ENCODE peak calls at places on chromosomes 4 and X, in nine cellular contexts. One of them, this sample, is unnamed.

GRCh38 chr4:54255881-54256280 is 26.8 kb downstream of the PDGFRA start:
- DNase-seq in GM12891: no peak
- DNase-seq in sigmoid colon: peak; percentile 72
- DNase-seq in H1: no peak
- DNase-seq in upper lobe of left lung: no peak
- DNase-seq in ovary: no peak
- DNase-seq in A549: no peak
- DNase-seq in tibial nerve: no peak
- DNase-seq in heart left ventricle: no peak
- DNase-seq in this sample: no peak

GRCh38 chrX:153381684-153382532 is 19.2 kb downstream of the PNMA6E start:
- DNase-seq in sigmoid colon: no peak
- DNase-seq in tibial nerve: peak; percentile 4
- DNase-seq in upper lobe of left lung: no peak
- DNase-seq in heart left ventricle: no peak
- DNase-seq in H1: no peak
- DNase-seq in ovary: peak; percentile 78
- DNase-seq in GM12891: no peak
- DNase-seq in A549: peak; percentile 50
- DNase-seq in this sample: no peak

GRCh38 chr4:86092684-86093083 is 267.2 kb downstream of the MAPK10 start:
- DNase-seq in GM12891: no peak
- DNase-seq in tibial nerve: no peak
- DNase-seq in A549: peak; percentile 63
- DNase-seq in upper lobe of left lung: no peak
- DNase-seq in ovary: no peak
- DNase-seq in H1: no peak
- DNase-seq in heart left ventricle: no peak
- DNase-seq in sigmoid colon: no peak
- DNase-seq in this sample: no peak

GRCh38 chr4:142473218-142473959 is 372.7 kb downstream of the INPP4B start:
- DNase-seq in A549: peak; percentile 14
- DNase-seq in H1: no peak
- DNase-seq in tibial nerve: no peak
- DNase-seq in upper lobe of left lung: no peak
- DNase-seq in ovary: no peak
- DNase-seq in heart left ventricle: no peak
- DNase-seq in GM12891: no peak
- DNase-seq in sigmoid colon: peak; percentile 71
- DNase-seq in this sample: no peak

GRCh38 chr4:89253306-89253705 is 54.3 kb downstream of the GPRIN3 start:
- DNase-seq in upper lobe of left lung: no peak
- DNase-seq in ovary: no peak
- DNase-seq in H1: no peak
- DNase-seq in GM12891: no peak
- DNase-seq in heart left ventricle: no peak
- DNase-seq in A549: no peak
- DNase-seq in sigmoid colon: no peak
- DNase-seq in tibial nerve: no peak
- DNase-seq in this sample: no peak

GRCh38 chrX:139902559-139902958 is 30.3 kb downstream of the ATP11C start:
- DNase-seq in H1: no peak
- DNase-seq in tibial nerve: no peak
- DNase-seq in sigmoid colon: no peak
- DNase-seq in ovary: no peak
- DNase-seq in A549: no peak
- DNase-seq in heart left ventricle: no peak
- DNase-seq in upper lobe of left lung: no peak
- DNase-seq in GM12891: no peak
- DNase-seq in this sample: no peak

GRCh38 chr4:87865960-87866598 is 33.3 kb downstream of the MEPE start:
- DNase-seq in H1: peak; percentile 47
- DNase-seq in upper lobe of left lung: no peak
- DNase-seq in heart left ventricle: no peak
- DNase-seq in tibial nerve: no peak
- DNase-seq in ovary: no peak
- DNase-seq in A549: peak; percentile 58
- DNase-seq in GM12891: no peak
- DNase-seq in sigmoid colon: no peak
- DNase-seq in this sample: no peak

GRCh38 chrX:153371256-153371655 is 29.9 kb downstream of the PNMA6E start:
- DNase-seq in heart left ventricle: no peak
- DNase-seq in GM12891: no peak
- DNase-seq in upper lobe of left lung: no peak
- DNase-seq in ovary: peak; percentile 57
- DNase-seq in sigmoid colon: no peak
- DNase-seq in tibial nerve: no peak
- DNase-seq in A549: no peak
- DNase-seq in H1: no peak
- DNase-seq in this sample: no peak

GRCh38 chrX:7083468-7084396 is 63.8 kb upstream of the STS start:
- DNase-seq in H1: no peak
- DNase-seq in sigmoid colon: no peak
- DNase-seq in ovary: no peak
- DNase-seq in heart left ventricle: no peak
- DNase-seq in A549: peak; percentile 22
- DNase-seq in GM12891: no peak
- DNase-seq in tibial nerve: no peak
- DNase-seq in upper lobe of left lung: peak; percentile 52
- DNase-seq in this sample: peak; percentile 23

GRCh38 chr4:82889287-82889686 is 1.7 kb downstream of the SEC31A start:
- DNase-seq in GM12891: no peak
- DNase-seq in heart left ventricle: no peak
- DNase-seq in H1: no peak
- DNase-seq in upper lobe of left lung: no peak
- DNase-seq in tibial nerve: no peak
- DNase-seq in A549: no peak
- DNase-seq in ovary: no peak
- DNase-seq in sigmoid colon: no peak
- DNase-seq in this sample: no peak

GRCh38 chr4:13481569-13481968 is 2.6 kb downstream of the RAB28 start:
- DNase-seq in sigmoid colon: no peak
- DNase-seq in upper lobe of left lung: no peak
- DNase-seq in A549: peak; percentile 1
- DNase-seq in H1: no peak
- DNase-seq in tibial nerve: no peak
- DNase-seq in GM12891: no peak
- DNase-seq in ovary: no peak
- DNase-seq in heart left ventricle: no peak
- DNase-seq in this sample: no peak

GRCh38 chr4:48804584-48805301 is 24.7 kb upstream of the FRYL start:
- DNase-seq in sigmoid colon: no peak
- DNase-seq in heart left ventricle: no peak
- DNase-seq in ovary: no peak
- DNase-seq in GM12891: no peak
- DNase-seq in upper lobe of left lung: no peak
- DNase-seq in tibial nerve: no peak
- DNase-seq in H1: no peak
- DNase-seq in A549: no peak
- DNase-seq in this sample: no peak

GRCh38 chrX:143854006-143854405 is 29.9 kb upstream of the UBE2NL start:
- DNase-seq in ovary: no peak
- DNase-seq in A549: no peak
- DNase-seq in heart left ventricle: no peak
- DNase-seq in GM12891: no peak
- DNase-seq in tibial nerve: no peak
- DNase-seq in sigmoid colon: no peak
- DNase-seq in upper lobe of left lung: no peak
- DNase-seq in H1: no peak
- DNase-seq in this sample: no peak

GRCh38 chr4:172962564-172963353 is 205.9 kb upstream of the GALNT7 start:
- DNase-seq in sigmoid colon: peak; percentile 90
- DNase-seq in H1: no peak
- DNase-seq in GM12891: no peak
- DNase-seq in A549: peak; percentile 78
- DNase-seq in upper lobe of left lung: peak; percentile 65
- DNase-seq in ovary: no peak
- DNase-seq in heart left ventricle: no peak
- DNase-seq in tibial nerve: no peak
- DNase-seq in this sample: no peak

GRCh38 chr4:7821245-7822165 is 118.2 kb downstream of the AFAP1 start:
- DNase-seq in heart left ventricle: no peak
- DNase-seq in sigmoid colon: peak; percentile 70
- DNase-seq in A549: no peak
- DNase-seq in upper lobe of left lung: no peak
- DNase-seq in ovary: no peak
- DNase-seq in GM12891: no peak
- DNase-seq in tibial nerve: no peak
- DNase-seq in H1: no peak
- DNase-seq in this sample: no peak

DNA sequence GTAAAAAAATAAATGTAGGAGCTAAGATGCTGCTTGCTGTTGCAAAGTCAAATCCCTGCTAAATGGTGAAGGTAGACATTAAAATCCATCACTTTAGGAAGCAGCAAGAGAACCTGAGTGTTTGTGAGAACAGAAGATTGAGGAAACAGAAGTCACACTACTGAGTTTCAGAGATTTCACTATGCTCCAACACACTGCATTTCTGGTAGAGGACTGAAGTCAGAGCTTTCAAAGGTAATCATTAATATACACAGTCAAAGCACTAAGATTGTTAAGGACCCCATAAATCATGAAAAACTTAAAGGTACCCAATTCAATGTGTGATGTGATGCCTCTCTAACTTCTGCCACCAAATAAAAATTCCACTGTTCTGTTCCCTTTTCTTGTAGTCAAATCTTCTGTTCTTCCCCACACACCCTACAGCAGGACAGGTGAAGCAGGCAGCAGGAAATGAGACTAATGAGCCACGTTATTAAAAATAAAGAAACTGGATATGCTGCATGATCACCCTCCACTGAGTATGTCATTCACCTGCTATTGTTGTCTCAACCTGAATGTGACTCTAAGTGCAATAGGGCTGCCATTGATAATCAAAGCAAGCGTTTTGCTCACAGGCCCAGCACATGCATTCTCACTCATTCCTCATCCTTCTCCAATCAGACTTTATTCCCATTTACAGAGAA is 28.9 kb upstream of the APELA start:
- DNase-seq in GM12891: no peak
- DNase-seq in sigmoid colon: no peak
- DNase-seq in H1: no peak
- DNase-seq in ovary: no peak
- DNase-seq in tibial nerve: no peak
- DNase-seq in A549: no peak
- DNase-seq in upper lobe of left lung: no peak
- DNase-seq in heart left ventricle: no peak
- DNase-seq in this sample: no peak
- TF ChIP-seq POLR2A in GM12891: no peak
- TF ChIP-seq POLR2A in sigmoid colon: no peak
- TF ChIP-seq POLR2A in H1: no peak
- TF ChIP-seq POLR2A in ovary: no peak
- TF ChIP-seq POLR2A in tibial nerve: no peak
- TF ChIP-seq POLR2A in A549: no peak
- TF ChIP-seq POLR2A in upper lobe of left lung: no peak
- TF ChIP-seq POLR2A in heart left ventricle: no peak
- TF ChIP-seq POLR2A in this sample: no peak

GRCh38 chrX:123217077-123217476 is 33.0 kb downstream of the GRIA3 start:
- DNase-seq in H1: no peak
- DNase-seq in heart left ventricle: no peak
- DNase-seq in ovary: peak; percentile 55
- DNase-seq in upper lobe of left lung: no peak
- DNase-seq in tibial nerve: no peak
- DNase-seq in GM12891: no peak
- DNase-seq in sigmoid colon: no peak
- DNase-seq in A549: no peak
- DNase-seq in this sample: no peak

GRCh38 chrX:123215397-123216089 is 31.5 kb downstream of the GRIA3 start:
- DNase-seq in H1: no peak
- DNase-seq in upper lobe of left lung: no peak
- DNase-seq in GM12891: no peak
- DNase-seq in ovary: no peak
- DNase-seq in A549: no peak
- DNase-seq in heart left ventricle: peak; percentile 45
- DNase-seq in sigmoid colon: no peak
- DNase-seq in tibial nerve: no peak
- DNase-seq in this sample: no peak

GRCh38 chrX:123219916-123220315 is 35.8 kb downstream of the GRIA3 start:
- DNase-seq in sigmoid colon: no peak
- DNase-seq in heart left ventricle: peak; percentile 49
- DNase-seq in upper lobe of left lung: no peak
- DNase-seq in tibial nerve: no peak
- DNase-seq in ovary: peak; percentile 27
- DNase-seq in GM12891: no peak
- DNase-seq in A549: no peak
- DNase-seq in H1: no peak
- DNase-seq in this sample: no peak

GRCh38 chrX:123222920-123223319 is 38.8 kb downstream of the GRIA3 start:
- DNase-seq in A549: no peak
- DNase-seq in sigmoid colon: no peak
- DNase-seq in ovary: peak; percentile 15
- DNase-seq in heart left ventricle: no peak
- DNase-seq in upper lobe of left lung: no peak
- DNase-seq in H1: no peak
- DNase-seq in GM12891: no peak
- DNase-seq in tibial nerve: no peak
- DNase-seq in this sample: no peak

GRCh38 chrX:123217728-123218127 is 33.6 kb downstream of the GRIA3 start:
- DNase-seq in upper lobe of left lung: no peak
- DNase-seq in H1: no peak
- DNase-seq in tibial nerve: no peak
- DNase-seq in ovary: no peak
- DNase-seq in GM12891: no peak
- DNase-seq in sigmoid colon: no peak
- DNase-seq in A549: no peak
- DNase-seq in heart left ventricle: no peak
- DNase-seq in this sample: no peak
- TF ChIP-seq POLR2A in upper lobe of left lung: no peak
- TF ChIP-seq POLR2A in H1: no peak
- TF ChIP-seq POLR2A in tibial nerve: no peak
- TF ChIP-seq POLR2A in ovary: no peak
- TF ChIP-seq POLR2A in GM12891: no peak
- TF ChIP-seq POLR2A in sigmoid colon: no peak
- TF ChIP-seq POLR2A in A549: no peak
- TF ChIP-seq POLR2A in heart left ventricle: no peak
- TF ChIP-seq POLR2A in this sample: no peak

GRCh38 chr4:26822546-26822945 is 38.1 kb upstream of the STIM2 start:
- DNase-seq in sigmoid colon: no peak
- DNase-seq in GM12891: no peak
- DNase-seq in H1: no peak
- DNase-seq in ovary: no peak
- DNase-seq in upper lobe of left lung: no peak
- DNase-seq in tibial nerve: no peak
- DNase-seq in heart left ventricle: no peak
- DNase-seq in A549: no peak
- DNase-seq in this sample: no peak
- TF ChIP-seq POLR2A in sigmoid colon: no peak
- TF ChIP-seq POLR2A in GM12891: no peak
- TF ChIP-seq POLR2A in H1: no peak
- TF ChIP-seq POLR2A in ovary: no peak
- TF ChIP-seq POLR2A in upper lobe of left lung: no peak
- TF ChIP-seq POLR2A in tibial nerve: no peak
- TF ChIP-seq POLR2A in heart left ventricle: no peak
- TF ChIP-seq POLR2A in A549: no peak
- TF ChIP-seq POLR2A in this sample: no peak

DNA sequence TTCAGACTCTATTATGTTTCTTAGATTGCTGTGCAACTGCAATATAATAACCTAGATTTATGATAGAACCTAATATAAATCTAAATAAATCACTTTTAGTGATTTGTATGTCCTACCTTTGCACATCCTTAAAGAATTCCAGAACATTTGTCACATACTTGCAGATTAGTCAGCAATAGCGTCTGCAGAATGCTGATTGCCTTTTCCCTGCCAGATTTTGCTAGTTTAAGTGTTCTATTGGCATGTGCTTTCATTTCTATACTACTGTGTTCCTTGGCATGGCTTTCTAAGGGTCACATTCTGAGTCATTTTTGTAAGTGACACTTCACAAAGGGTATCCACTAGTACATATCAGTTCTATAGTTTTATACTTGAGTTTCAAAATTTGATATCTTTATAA is 303.1 kb upstream of the GIMD1 start:
- DNase-seq in ovary: no peak
- DNase-seq in A549: no peak
- DNase-seq in tibial nerve: no peak
- DNase-seq in sigmoid colon: no peak
- DNase-seq in H1: no peak
- DNase-seq in heart left ventricle: no peak
- DNase-seq in upper lobe of left lung: no peak
- DNase-seq in GM12891: no peak
- DNase-seq in this sample: no peak
- TF ChIP-seq POLR2A in ovary: no peak
- TF ChIP-seq POLR2A in A549: no peak
- TF ChIP-seq POLR2A in tibial nerve: no peak
- TF ChIP-seq POLR2A in sigmoid colon: no peak
- TF ChIP-seq POLR2A in H1: no peak
- TF ChIP-seq POLR2A in heart left ventricle: no peak
- TF ChIP-seq POLR2A in upper lobe of left lung: no peak
- TF ChIP-seq POLR2A in GM12891: no peak
- TF ChIP-seq POLR2A in this sample: no peak

This sample was measured in GM12892.